ENCODE peak calls at places on chromosomes 7 and 10, in six cellular contexts. N is H1, B is SK-N-SH, J is HL-60, X is K562, Y is GM12878. V is an unnamed sample.

GRCh38 chr7:29457565-29457971 is 106.1 kb upstream of the PRR15 start:
- DNase-seq in N (no peak), B (no peak), J (no peak), X (no peak), Y (no peak), V (no peak)

GRCh38 chr10:1400129-1400865 is 337.0 kb downstream of the ADARB2 start:
- DNase-seq in N (no peak), B (no peak), J (no peak), X (no peak), Y (no peak), V (peak; percentile 34)

GRCh38 chr7:142481548-142481947 is 223.7 kb upstream of the PRSS58 start:
- DNase-seq in N (no peak), B (no peak), J (no peak), X (no peak), Y (no peak), V (no peak)

GRCh38 chr10:100347568-100348195 is 649 bp downstream of the SCD start:
- DNase-seq in N (no peak), B (peak; percentile 41), J (no peak), X (no peak), Y (no peak), V (no peak)

GRCh38 chr7:46450425-46450824 is 529.4 kb upstream of the IGFBP3 start:
- DNase-seq in N (no peak), B (no peak), J (no peak), X (no peak), Y (no peak), V (no peak)

GRCh38 chr7:49030221-49030620 is 105.9 kb downstream of the CDC14C start:
- DNase-seq in N (no peak), B (no peak), J (no peak), X (no peak), Y (no peak), V (no peak)

GRCh38 chr10:128629111-128630096 is 503.2 kb upstream of the MKI67 start:
- DNase-seq in N (no peak), B (no peak), J (no peak), X (peak; percentile 70), Y (no peak), V (peak; percentile 9)

GRCh38 chr10:73886625-73887024 is 12.3 kb upstream of the CAMK2G start:
- DNase-seq in N (no peak), B (no peak), J (no peak), X (no peak), Y (no peak), V (no peak)

GRCh38 chr7:151439855-151440798 is at the start of gene CRYGN:
- DNase-seq in N (no peak), B (peak; percentile 78), J (no peak), X (no peak), Y (no peak), V (no peak)

GRCh38 chr7:41886257-41886905 is 183.5 kb upstream of the INHBA start:
- DNase-seq in N (no peak), B (no peak), J (no peak), X (no peak), Y (no peak), V (no peak)

GRCh38 chr7:155948845-155949244 is 136.6 kb upstream of the SHH start:
- DNase-seq in N (no peak), B (no peak), J (no peak), X (no peak), Y (no peak), V (no peak)

GRCh38 chr7:155947051-155947450 is 134.8 kb upstream of the SHH start:
- DNase-seq in N (no peak), B (no peak), J (no peak), X (no peak), Y (no peak), V (no peak)

GRCh38 chr7:155950898-155951553 is 138.8 kb upstream of the SHH start:
- DNase-seq in N (no peak), B (no peak), J (no peak), X (no peak), Y (no peak), V (peak; percentile 45)

GRCh38 chr7:155945670-155946325 is 133.5 kb upstream of the SHH start:
- DNase-seq in N (no peak), B (no peak), J (no peak), X (no peak), Y (no peak), V (no peak)

GRCh38 chr7:155948423-155948822 is 136.2 kb upstream of the SHH start:
- DNase-seq in N (no peak), B (no peak), J (no peak), X (no peak), Y (no peak), V (no peak)
- TF ChIP-seq GABPA in N (no peak), B (no peak), J (no peak), X (no peak), Y (no peak), V (no peak)

DNA sequence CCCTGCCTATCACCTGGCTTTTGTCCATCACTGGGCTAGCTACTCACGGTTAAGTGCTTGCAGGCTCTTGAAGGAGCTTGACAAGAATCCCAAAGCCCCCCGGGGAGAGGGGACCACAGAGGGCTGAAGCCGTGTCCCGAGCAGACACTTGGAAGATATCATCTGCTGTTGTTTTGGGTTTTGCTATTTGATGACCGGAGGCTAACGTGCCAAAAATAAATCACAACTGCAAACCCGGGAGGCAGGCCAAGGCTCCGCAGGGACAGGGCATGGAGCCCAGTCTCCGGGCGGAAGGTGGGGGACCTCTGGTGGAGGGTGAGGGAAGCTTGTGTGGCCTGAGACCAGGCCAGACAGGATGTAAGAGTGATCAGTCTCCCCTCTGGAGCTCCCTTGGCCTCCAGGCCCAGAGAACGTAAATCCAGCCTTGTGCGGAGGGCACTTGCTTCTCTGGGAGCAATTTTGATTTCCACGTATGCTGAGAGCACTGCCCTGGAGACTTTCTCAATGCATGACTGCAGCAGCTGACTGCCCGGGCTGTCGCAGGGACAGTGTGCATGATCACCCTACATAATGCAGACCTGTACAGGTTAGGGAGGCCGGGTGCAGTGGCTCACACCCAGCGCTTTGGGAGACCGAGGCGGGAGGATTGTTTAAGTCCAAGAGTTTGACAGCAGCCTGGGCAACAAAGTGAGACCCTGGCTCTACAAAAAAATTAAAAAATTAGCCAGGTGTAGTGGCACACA is at the start of gene PHKG1:
- DNase-seq in N (no peak), B (peak; percentile 74), J (no peak), X (peak; percentile 67), Y (no peak), V (peak; percentile 33)
- TF ChIP-seq GABPA in N (no peak), B (no peak), J (no peak), X (no peak), Y (no peak), V (no peak)

GRCh38 chr7:120444650-120445049 is 171.7 kb downstream of the KCND2 start:
- DNase-seq in N (no peak), B (no peak), J (no peak), X (no peak), Y (no peak), V (no peak)

GRCh38 chr7:120441850-120442249 is 168.9 kb downstream of the KCND2 start:
- DNase-seq in N (no peak), B (no peak), J (no peak), X (no peak), Y (peak; percentile 44), V (no peak)

GRCh38 chr7:120445276-120445675 is 172.3 kb downstream of the KCND2 start:
- DNase-seq in N (no peak), B (no peak), J (no peak), X (no peak), Y (no peak), V (no peak)

DNA sequence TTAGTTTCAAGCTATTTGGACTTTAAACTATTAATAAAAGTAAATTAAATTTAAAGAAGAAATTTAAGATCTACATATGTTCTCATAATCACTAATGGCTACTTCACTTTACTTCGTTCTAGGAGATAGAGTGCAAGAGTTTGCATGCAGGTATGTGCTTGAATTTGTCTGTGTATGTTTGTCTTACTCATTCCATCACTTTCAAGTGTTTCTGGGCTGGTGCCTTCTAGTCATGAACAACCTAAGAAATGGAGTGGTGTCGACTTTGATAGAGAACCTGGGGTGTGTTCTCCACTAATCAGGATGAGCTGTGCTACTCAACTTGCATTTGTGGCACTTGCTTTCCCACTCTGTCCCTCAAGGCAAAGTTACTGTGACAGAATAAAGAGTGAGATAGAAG is 169.9 kb downstream of the KCND2 start:
- DNase-seq in N (no peak), B (no peak), J (no peak), X (no peak), Y (peak; percentile 25), V (no peak)
- TF ChIP-seq GABPA in N (no peak), B (no peak), J (no peak), X (no peak), Y (no peak), V (no peak)

GRCh38 chr10:14879801-14880193 is 1.1 kb downstream of the SUV39H2 start:
- DNase-seq in N (no peak), B (peak; percentile 25), J (no peak), X (no peak), Y (no peak), V (no peak)

GRCh38 chr10:14889318-14889717 is 10.7 kb downstream of the SUV39H2 start:
- DNase-seq in N (no peak), B (peak; percentile 20), J (no peak), X (peak; percentile 79), Y (no peak), V (no peak)

GRCh38 chr10:14879055-14879800 is 562 bp downstream of the SUV39H2 start:
- DNase-seq in N (no peak), B (no peak), J (peak; percentile 16), X (no peak), Y (no peak), V (peak; percentile 9)

GRCh38 chr10:14880201-14880600 is 1.5 kb downstream of the SUV39H2 start:
- DNase-seq in N (no peak), B (no peak), J (no peak), X (peak; percentile 22), Y (no peak), V (no peak)

GRCh38 chr10:14884082-14884481 is 5.4 kb downstream of the SUV39H2 start:
- DNase-seq in N (no peak), B (no peak), J (no peak), X (no peak), Y (no peak), V (no peak)
- TF ChIP-seq GABPA in N (no peak), B (no peak), J (no peak), X (no peak), Y (no peak), V (no peak)

GRCh38 chr10:31317652-31318381 is 1.2 kb upstream of the ZEB1 start:
- DNase-seq in N (no peak), B (no peak), J (no peak), X (peak; percentile 55), Y (no peak), V (no peak)
- TF ChIP-seq GABPA in N (no peak), B (no peak), J (no peak), X (no peak), Y (no peak), V (no peak)

GRCh38 chr7:133070562-133070961 is 11.3 kb downstream of the CHCHD3 start:
- DNase-seq in N (no peak), B (no peak), J (no peak), X (no peak), Y (no peak), V (no peak)
- TF ChIP-seq GABPA in N (no peak), B (no peak), J (no peak), X (no peak), Y (no peak), V (no peak)